ENCODE peak calls at places on chromosomes 16 and 17, in ten cellular contexts. X is heart left ventricle, A is mesendoderm, Q is colonic mucosa, R is K562, Z is thoracic aorta, P is transverse colon, W is body of pancreas, U is kidney, G is esophagus squamous epithelium. V is an unnamed sample.

GRCh38 chr16:81586421-81586820 is 141.8 kb downstream of the CMIP start:
- DNase-seq in W (no peak), A (peak), Q (no peak), U (peak), G (no peak), Z (no peak), R (no peak), P (no peak), X (peak), V (no peak)

GRCh38 chr16:11481987-11482386 is 104.7 kb downstream of the LITAF start:
- DNase-seq in X (no peak), U (no peak), R (no peak), W (no peak), A (no peak), Z (no peak), G (no peak), P (no peak), Q (no peak), V (no peak)

GRCh38 chr16:711548-712320 is 3.2 kb upstream of the METRN start:
- DNase-seq in U (peak), R (peak), Q (peak), P (peak), X (peak), Z (no peak), W (peak), G (no peak), A (peak), V (peak)

GRCh38 chr16:57786632-57787518 is 15.4 kb downstream of the KIFC3 start:
- DNase-seq in W (peak), Z (no peak), Q (no peak), A (no peak), G (no peak), U (peak), R (no peak), X (peak), P (peak), V (no peak)

GRCh38 chr16:20598832-20599469 is 22.8 kb upstream of the ACSM2B start:
- DNase-seq in X (no peak), R (no peak), P (no peak), U (no peak), W (peak), A (peak), Z (no peak), Q (no peak), G (no peak), V (no peak)

GRCh38 chr16:54180421-54181359 is 105.9 kb downstream of the IRX3 start:
- DNase-seq in R (no peak), P (no peak), W (no peak), X (no peak), U (no peak), G (no peak), Z (no peak), A (no peak), Q (no peak), V (no peak)

GRCh38 chr17:694239-694638 is 20.4 kb downstream of the VPS53 start:
- DNase-seq in Z (no peak), G (no peak), A (peak), W (no peak), R (no peak), P (no peak), Q (no peak), U (no peak), X (no peak), V (no peak)

GRCh38 chr17:30318190-30318589 is 15.7 kb downstream of the TMIGD1 start:
- DNase-seq in W (no peak), U (no peak), P (no peak), G (no peak), R (no peak), Q (no peak), Z (no peak), X (no peak), A (no peak), V (no peak)

GRCh38 chr16:30183236-30183960 is at the start of gene CORO1A:
- DNase-seq in X (peak), P (peak), Z (peak), Q (peak), R (peak), A (peak), G (no peak), U (peak), W (peak), V (peak)

GRCh38 chr16:77373726-77374125 is 61.1 kb downstream of the ADAMTS18 start:
- DNase-seq in G (no peak), U (no peak), Q (no peak), R (no peak), A (peak), W (no peak), Z (no peak), P (no peak), X (no peak), V (no peak)

GRCh38 chr17:75822119-75822799 is 21.9 kb downstream of the UNC13D start:
- DNase-seq in P (peak), X (no peak), Z (no peak), A (no peak), R (no peak), Q (peak), W (peak), G (no peak), U (peak), V (peak)

GRCh38 chr17:35846055-35846809 is 22.5 kb downstream of the HEATR9 start:
- DNase-seq in W (no peak), G (no peak), Z (no peak), A (no peak), R (no peak), Q (no peak), U (no peak), P (no peak), X (no peak), V (no peak)

GRCh38 chr16:9151597-9151996 is 60.2 kb downstream of the HAPSTR1 start:
- DNase-seq in U (no peak), X (no peak), Z (no peak), G (no peak), W (no peak), Q (no peak), A (no peak), P (no peak), R (no peak), V (no peak)

GRCh38 chr16:52492789-52493357 is 54.1 kb downstream of the TOX3 start:
- DNase-seq in W (peak), R (no peak), A (no peak), Q (peak), Z (no peak), X (no peak), U (no peak), P (no peak), G (no peak), V (no peak)

GRCh38 chr17:42387663-42388380 is 420 bp downstream of the STAT3 start:
- DNase-seq in Z (no peak), A (peak), Q (peak), R (peak), G (no peak), W (peak), X (peak), P (peak), U (peak), V (peak)

GRCh38 chr17:1162116-1162855 is 17.5 kb downstream of the ABR start:
- DNase-seq in U (no peak), Z (no peak), R (no peak), W (no peak), X (no peak), A (no peak), Q (no peak), P (no peak), G (no peak), V (peak)

GRCh38 chr17:1298616-1299015 is 19.2 kb downstream of the TRARG1 start:
- DNase-seq in P (no peak), G (no peak), U (no peak), W (no peak), Z (no peak), Q (no peak), A (peak), R (no peak), X (no peak), V (no peak)

GRCh38 chr17:28545141-28545503 is 7.3 kb downstream of the UNC119 start:
- DNase-seq in Z (no peak), A (no peak), R (no peak), W (no peak), Q (no peak), U (peak), P (no peak), X (no peak), G (no peak), V (no peak)

GRCh38 chr17:47078801-47079200 is 99.7 kb upstream of the RPRML start:
- DNase-seq in Z (no peak), W (no peak), G (no peak), U (no peak), X (no peak), A (no peak), P (no peak), Q (no peak), R (no peak), V (no peak)

GRCh38 chr17:78883533-78884131 is 19.4 kb downstream of the CEP295NL start:
- DNase-seq in P (peak), R (no peak), U (peak), A (peak), Z (peak), Q (peak), W (peak), X (peak), G (no peak), V (peak)

GRCh38 chr17:73430848-73431247 is 119.0 kb upstream of the CDC42EP4 start:
- DNase-seq in W (no peak), Q (peak), U (peak), A (no peak), P (no peak), X (no peak), R (no peak), G (no peak), Z (no peak), V (no peak)

GRCh38 chr16:83344014-83344413 is 463.8 kb upstream of the HSBP1 start:
- DNase-seq in Z (no peak), P (no peak), G (no peak), R (no peak), U (no peak), A (no peak), W (no peak), Q (no peak), X (no peak), V (no peak)

GRCh38 chr17:79401704-79402075 is 209.2 kb downstream of the RBFOX3 start:
- DNase-seq in R (no peak), Q (no peak), Z (no peak), A (no peak), X (no peak), G (no peak), P (no peak), W (no peak), U (no peak), V (no peak)

GRCh38 chr17:51121620-51122472 is 1.2 kb upstream of the SPAG9 start:
- DNase-seq in G (no peak), X (peak), Q (peak), R (peak), P (peak), W (peak), A (peak), U (peak), Z (peak), V (peak)

GRCh38 chr17:77958716-77959215 is 263 bp downstream of the TNRC6C start:
- DNase-seq in Z (no peak), P (no peak), Q (no peak), W (no peak), U (no peak), X (no peak), G (no peak), R (no peak), A (no peak), V (no peak)

GRCh38 chr16:29024280-29024679 is 39.4 kb downstream of the LAT start:
- DNase-seq in W (no peak), A (no peak), X (no peak), Q (no peak), U (no peak), G (no peak), Z (no peak), R (no peak), P (no peak), V (no peak)

GRCh38 chr17:41140360-41141132 is at the start of gene KRTAP4-6:
- DNase-seq in X (no peak), P (no peak), Q (no peak), A (peak), W (no peak), G (no peak), U (no peak), Z (no peak), R (no peak), V (no peak)

GRCh38 chr17:7035591-7036368 is at the start of gene SLC16A13:
- DNase-seq in P (peak), R (peak), Q (peak), Z (peak), U (peak), A (peak), X (peak), G (peak), W (peak), V (peak)

GRCh38 chr16:50709061-50709695 is 15.8 kb downstream of the NOD2 start:
- DNase-seq in X (no peak), W (no peak), Z (no peak), U (no peak), P (no peak), R (no peak), G (no peak), Q (no peak), A (no peak), V (no peak)

GRCh38 chr17:13509561-13509960 is 92.2 kb downstream of the HS3ST3A1 start:
- DNase-seq in G (no peak), U (no peak), Q (no peak), R (no peak), A (no peak), W (no peak), P (no peak), X (no peak), Z (no peak), V (no peak)

GRCh38 chr16:79211581-79211980 is 389.0 kb downstream of the MAF start:
- DNase-seq in P (no peak), Z (no peak), A (no peak), U (peak), X (no peak), Q (no peak), G (no peak), R (no peak), W (no peak), V (no peak)

GRCh38 chr17:79748296-79749099 is 17.8 kb downstream of the ENPP7 start:
- DNase-seq in Z (no peak), W (no peak), Q (no peak), G (no peak), U (peak), R (no peak), P (no peak), X (no peak), A (no peak), V (peak)

GRCh38 chr17:67245694-67246397 is 850 bp upstream of the HELZ start:
- DNase-seq in Q (peak), Z (no peak), G (no peak), P (peak), W (peak), X (peak), A (peak), U (peak), R (peak), V (peak)

GRCh38 chr16:55120408-55120807 is 189.7 kb downstream of the IRX5 start:
- DNase-seq in Q (no peak), Z (no peak), P (no peak), R (no peak), W (no peak), U (no peak), X (no peak), A (peak), G (no peak), V (no peak)

GRCh38 chr17:9350083-9350482 is 225.5 kb downstream of the STX8 start:
- DNase-seq in Z (no peak), U (no peak), G (no peak), P (no peak), W (no peak), Q (no peak), R (no peak), X (no peak), A (no peak), V (no peak)

DNA sequence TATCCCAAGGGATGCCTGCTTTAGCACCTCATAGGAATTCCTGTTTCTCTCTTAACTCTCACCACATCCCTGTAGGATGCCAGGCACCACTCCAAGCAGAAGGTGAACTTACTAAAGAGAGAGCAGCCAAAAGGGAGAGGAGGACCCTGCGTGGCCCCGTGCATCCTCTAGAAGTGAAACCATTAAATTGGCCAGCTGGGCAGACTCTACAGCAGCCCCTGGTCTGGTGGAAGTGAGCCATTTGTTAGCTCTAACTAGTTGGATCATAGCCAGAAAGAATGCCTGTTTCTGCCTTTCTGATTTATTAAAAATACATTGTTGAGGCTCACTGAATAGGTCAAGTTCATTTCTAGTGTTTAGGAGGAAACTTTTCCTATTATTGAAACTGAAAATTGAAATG is 22.3 kb downstream of the TMEM11 start:
- DNase-seq in X (no peak), W (no peak), G (no peak), R (no peak), P (no peak), A (no peak), Q (no peak), Z (no peak), U (no peak), V (no peak)
- H3K4me3 ChIP-seq in X (no peak), W (no peak), G (no peak), R (no peak), P (no peak), A (no peak), Q (no peak), Z (peak), U (no peak), V (no peak)

GRCh38 chr17:82956146-82956725 is 116.4 kb upstream of the ZNF750 start:
- DNase-seq in Q (no peak), G (no peak), W (no peak), Z (no peak), A (no peak), P (no peak), U (peak), R (no peak), X (no peak), V (peak)
- H3K27ac ChIP-seq in Q (no peak), G (no peak), W (no peak), Z (no peak), A (no peak), P (no peak), U (no peak), R (no peak), X (no peak), V (no peak)

GRCh38 chr17:39739020-39739884 is 1.5 kb downstream of the GRB7 start:
- DNase-seq in G (no peak), P (peak), U (peak), X (no peak), R (peak), W (peak), Q (peak), A (peak), Z (no peak), V (peak)
- H3K4me3 ChIP-seq in G (peak), P (peak), U (peak), X (no peak), R (peak), W (peak), Q (peak), A (peak), Z (peak), V (peak)

DNA sequence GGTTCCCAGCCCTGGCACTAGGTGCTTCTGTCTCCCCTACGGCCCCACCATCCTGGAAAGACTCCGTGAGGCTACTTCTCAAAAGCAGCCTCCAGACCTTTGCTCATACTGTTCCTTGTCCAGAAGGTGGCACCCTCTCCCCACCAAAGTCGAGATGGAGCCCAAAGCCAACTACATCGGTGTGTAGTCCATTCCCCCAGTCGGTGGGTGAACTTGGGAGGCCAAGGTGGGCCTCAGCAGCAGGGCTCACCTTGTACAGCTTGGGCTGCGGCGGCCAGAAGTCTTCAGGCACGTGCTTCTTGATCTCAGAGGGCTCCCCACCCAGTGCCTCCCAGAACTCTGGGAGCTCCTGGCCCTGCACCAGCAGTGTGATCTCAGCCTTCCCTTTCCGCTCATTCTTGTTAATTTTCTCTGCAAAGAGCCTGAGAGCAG is 10.2 kb downstream of the FLII start:
- DNase-seq in W (peak), U (no peak), Z (no peak), G (no peak), R (peak), Q (peak), A (peak), P (peak), X (peak), V (no peak)
- H3K27ac ChIP-seq in W (no peak), U (no peak), Z (no peak), G (peak), R (no peak), Q (no peak), A (no peak), P (no peak), X (peak), V (peak)

GRCh38 chr17:82035956-82036633 is 1.4 kb downstream of the DCXR start:
- DNase-seq in U (no peak), R (no peak), G (no peak), P (no peak), Q (no peak), W (peak), Z (no peak), X (no peak), A (no peak), V (no peak)
- H3K4me3 ChIP-seq in U (peak), R (peak), G (peak), P (peak), Q (peak), W (peak), Z (peak), X (no peak), A (no peak), V (peak)

GRCh38 chr16:72061564-72061963 is 1.5 kb upstream of the HPR start:
- DNase-seq in Q (no peak), G (no peak), P (no peak), W (no peak), R (no peak), X (no peak), A (no peak), Z (no peak), U (no peak), V (no peak)

GRCh38 chr16:72050769-72051464 is 3.4 kb upstream of the HP start:
- DNase-seq in W (no peak), P (no peak), A (no peak), Q (no peak), Z (no peak), U (no peak), G (no peak), R (no peak), X (no peak), V (no peak)

GRCh38 chr16:72051818-72052217 is 2.5 kb upstream of the HP start:
- DNase-seq in W (no peak), U (no peak), Q (no peak), Z (no peak), A (no peak), G (no peak), P (no peak), R (no peak), X (no peak), V (no peak)

GRCh38 chr16:72060405-72060804 is 2.6 kb upstream of the HPR start:
- DNase-seq in U (no peak), X (no peak), P (no peak), G (no peak), W (no peak), R (no peak), Q (no peak), Z (no peak), A (no peak), V (no peak)

GRCh38 chr16:72055911-72056310 is 1.6 kb downstream of the HP start:
- DNase-seq in Q (no peak), U (no peak), W (no peak), R (no peak), X (no peak), G (no peak), P (no peak), Z (no peak), A (no peak), V (no peak)
- H3K27ac ChIP-seq in Q (no peak), U (no peak), W (no peak), R (no peak), X (no peak), G (no peak), P (no peak), Z (no peak), A (no peak), V (no peak)

V was measured in left lung.